ENCODE peak calls at places on chromosomes 7 and 10, in eight cellular contexts. U is posterior vena cava; W is activated CD4-positive, alpha-beta T cell treated with anti-CD3 and anti-CD28 coated beads, Interleukin-2, amount 50 U/mL, for 24 hours; N is NCI-H2107; Q is ovary; J is dorsolateral prefrontal cortex; B is M059J; G is AG08396. K is an unnamed sample.

GRCh38 chr10:101052285-101052684 is 9.5 kb upstream of the KAZALD1 start:
- DNase-seq in G (peak), N (no peak), B (peak), U (no peak), W (no peak), Q (no peak), J (no peak), K (peak)

GRCh38 chr7:153682628-153683027 is 369.6 kb upstream of the DPP6 start:
- DNase-seq in G (no peak), U (no peak), N (no peak), Q (no peak), J (no peak), W (no peak), B (no peak), K (no peak)

GRCh38 chr10:62632071-62632809 is 172.3 kb upstream of the ADO start:
- DNase-seq in U (no peak), G (no peak), W (peak), N (no peak), B (peak), Q (no peak), J (peak), K (peak)

GRCh38 chr7:148303295-148304013 is 287.1 kb upstream of the C7orf33 start:
- DNase-seq in J (no peak), W (no peak), U (peak), G (no peak), B (peak), Q (peak), N (no peak), K (peak)

GRCh38 chr10:124534231-124534798 is 72.7 kb downstream of the LHPP start:
- DNase-seq in Q (peak), W (no peak), B (no peak), G (no peak), J (no peak), U (peak), N (no peak), K (no peak)

GRCh38 chr7:70744414-70744942 is 387.5 kb upstream of the GALNT17 start:
- DNase-seq in Q (no peak), G (no peak), N (no peak), J (no peak), W (no peak), U (no peak), B (no peak), K (no peak)

GRCh38 chr7:45593121-45593541 is 19.0 kb downstream of the ADCY1 start:
- DNase-seq in U (peak), B (no peak), G (no peak), N (no peak), Q (no peak), W (no peak), J (peak), K (no peak)

GRCh38 chr7:148264933-148265557 is 325.5 kb upstream of the C7orf33 start:
- DNase-seq in J (peak), B (peak), N (peak), W (no peak), U (no peak), Q (no peak), G (peak), K (peak)

GRCh38 chr10:86330778-86331763 is 35.5 kb downstream of the GRID1 start:
- DNase-seq in B (no peak), W (no peak), J (no peak), N (no peak), U (peak), Q (no peak), G (no peak), K (no peak)

GRCh38 chr10:70343312-70343711 is 39.1 kb downstream of the LRRC20 start:
- DNase-seq in W (no peak), G (no peak), Q (no peak), B (no peak), J (no peak), N (no peak), U (no peak), K (no peak)

GRCh38 chr7:151061241-151062110 is 2.1 kb downstream of the SLC4A2 start:
- DNase-seq in U (no peak), G (no peak), J (no peak), B (no peak), N (no peak), W (no peak), Q (peak), K (no peak)

GRCh38 chr7:106447318-106447847 is 162.6 kb upstream of the NAMPT start:
- DNase-seq in N (no peak), B (no peak), W (no peak), J (no peak), G (no peak), U (no peak), Q (no peak), K (no peak)

GRCh38 chr7:92778972-92779371 is 57.4 kb downstream of the CDK6 start:
- DNase-seq in J (no peak), U (no peak), N (no peak), B (no peak), W (no peak), Q (no peak), G (no peak), K (peak)

GRCh38 chr10:62718585-62718984 is 85.9 kb upstream of the ADO start:
- DNase-seq in B (no peak), G (no peak), Q (no peak), U (no peak), N (no peak), J (no peak), W (no peak), K (no peak)

GRCh38 chr10:82358486-82359097 is 483.6 kb downstream of the NRG3 start:
- DNase-seq in N (no peak), Q (no peak), U (no peak), B (peak), G (peak), W (no peak), J (no peak), K (no peak)

GRCh38 chr7:2038876-2039728 is 193.6 kb downstream of the MAD1L1 start:
- DNase-seq in N (no peak), J (no peak), G (no peak), Q (no peak), W (no peak), B (no peak), U (peak), K (peak)

K was measured in epithelial cell of esophagus.